ENCODE peak calls at places on chromosomes 5 and 9, in seven cellular contexts. S is colonic mucosa; K is lung; T is myocyte; L is NCI-H1694; V is left ventricle myocardium superior; U is stimulated activated CD4-positive, alpha-beta T cell treated with anti-CD3 and anti-CD28 coated beads, Interleukin-15, amount 100 ng/mL, for 1 hour. A is an unnamed sample.

GRCh38 chr5:1779021-1779680 is 20.5 kb downstream of the MRPL36 start:
- DNase-seq in S (no peak), K (no peak), T (no peak), L (no peak), V (no peak), U (no peak), A (no peak)

GRCh38 chr9:2622361-2623045 is 916 bp downstream of the VLDLR start:
- DNase-seq in S (peak), K (peak), T (peak), L (no peak), V (peak), U (peak), A (peak)

GRCh38 chr9:133119461-133120342 is 1.3 kb downstream of the RALGDS start:
- DNase-seq in S (peak), K (no peak), T (no peak), L (peak), V (peak), U (no peak), A (no peak)

GRCh38 chr5:34497031-34497808 is 158.9 kb upstream of the RAI14 start:
- DNase-seq in S (peak), K (no peak), T (no peak), L (no peak), V (peak), U (no peak), A (peak)

GRCh38 chr5:78544531-78545200 is 103.9 kb downstream of the LHFPL2 start:
- DNase-seq in S (no peak), K (no peak), T (no peak), L (no peak), V (no peak), U (no peak), A (no peak)

GRCh38 chr9:124611106-124611505 is 103.9 kb upstream of the NR5A1 start:
- DNase-seq in S (no peak), K (no peak), T (no peak), L (no peak), V (no peak), U (no peak), A (no peak)

GRCh38 chr9:137685035-137685885 is 66.5 kb downstream of the EHMT1 start:
- DNase-seq in S (no peak), K (no peak), T (no peak), L (no peak), V (no peak), U (no peak), A (no peak)

GRCh38 chr5:132297211-132297940 is 3.2 kb downstream of the SLC22A4 start:
- DNase-seq in S (no peak), K (no peak), T (no peak), L (no peak), V (no peak), U (no peak), A (no peak)

GRCh38 chr9:81804306-81804705 is 115.0 kb upstream of the TLE1 start:
- DNase-seq in S (no peak), K (no peak), T (peak), L (no peak), V (no peak), U (no peak), A (no peak)

GRCh38 chr9:106648799-106649198 is 214.2 kb upstream of the ZNF462 start:
- DNase-seq in S (no peak), K (no peak), T (peak), L (no peak), V (no peak), U (no peak), A (peak)

GRCh38 chr9:137880160-137880975 is 2.8 kb downstream of the CACNA1B start:
- DNase-seq in S (no peak), K (no peak), T (no peak), L (no peak), V (no peak), U (no peak), A (no peak)

GRCh38 chr9:79395691-79396558 is 175.8 kb upstream of the TLE4 start:
- DNase-seq in S (no peak), K (no peak), T (no peak), L (peak), V (no peak), U (no peak), A (no peak)

GRCh38 chr9:134333874-134334581 is 7.8 kb downstream of the RXRA start:
- DNase-seq in S (no peak), K (no peak), T (no peak), L (no peak), V (peak), U (no peak), A (no peak)

GRCh38 chr9:4890929-4891328 is 94.1 kb upstream of the JAK2 start:
- DNase-seq in S (no peak), K (no peak), T (no peak), L (no peak), V (no peak), U (no peak), A (no peak)

GRCh38 chr5:37448941-37449340 is 69.8 kb downstream of the WDR70 start:
- DNase-seq in S (no peak), K (no peak), T (no peak), L (no peak), V (no peak), U (no peak), A (no peak)

GRCh38 chr9:121372563-121373400 is 2.7 kb upstream of the STOM start:
- DNase-seq in S (peak), K (no peak), T (peak), L (no peak), V (no peak), U (no peak), A (peak)

GRCh38 chr5:168960492-168960891 is 340.4 kb downstream of the SLIT3 start:
- DNase-seq in S (no peak), K (no peak), T (no peak), L (no peak), V (no peak), U (no peak), A (no peak)

GRCh38 chr5:76403963-76404693 is 1.0 kb downstream of the IQGAP2 start:
- DNase-seq in S (peak), K (peak), T (no peak), L (no peak), V (peak), U (peak), A (no peak)

GRCh38 chr5:142316051-142316450 is 8.8 kb downstream of the SPRY4 start:
- DNase-seq in S (no peak), K (no peak), T (peak), L (peak), V (no peak), U (no peak), A (peak)

GRCh38 chr5:61969761-61970160 is 336.2 kb upstream of the KIF2A start:
- DNase-seq in S (no peak), K (no peak), T (no peak), L (no peak), V (no peak), U (no peak), A (no peak)

GRCh38 chr9:128340691-128341434 is 536 bp downstream of the SLC27A4 start:
- DNase-seq in S (peak), K (no peak), T (peak), L (no peak), V (no peak), U (no peak), A (no peak)

GRCh38 chr5:95821110-95822021 is 1.2 kb downstream of the GLRX start:
- DNase-seq in S (no peak), K (no peak), T (no peak), L (no peak), V (no peak), U (no peak), A (peak)

GRCh38 chr5:132810605-132811004 is 2.5 kb upstream of the SOWAHA start:
- DNase-seq in S (no peak), K (no peak), T (no peak), L (no peak), V (no peak), U (no peak), A (no peak)

GRCh38 chr5:95352686-95353085 is 38.5 kb upstream of the FAM81B start:
- DNase-seq in S (no peak), K (no peak), T (no peak), L (no peak), V (no peak), U (no peak), A (no peak)

GRCh38 chr9:88829276-88829675 is 162.0 kb upstream of the S1PR3 start:
- DNase-seq in S (no peak), K (no peak), T (no peak), L (no peak), V (no peak), U (no peak), A (no peak)

GRCh38 chr9:89122944-89123343 is 55.7 kb downstream of the SHC3 start:
- DNase-seq in S (no peak), K (no peak), T (no peak), L (no peak), V (no peak), U (no peak), A (no peak)

GRCh38 chr5:59206132-59206581 is 623.3 kb downstream of the RAB3C start:
- DNase-seq in S (no peak), K (no peak), T (peak), L (no peak), V (no peak), U (no peak), A (no peak)

GRCh38 chr5:102959055-102959454 is 160.9 kb downstream of the GIN1 start:
- DNase-seq in S (no peak), K (no peak), T (peak), L (no peak), V (no peak), U (no peak), A (no peak)

GRCh38 chr5:28313543-28314334 is 1275.4 kb upstream of the CDH9 start:
- DNase-seq in S (no peak), K (no peak), T (no peak), L (no peak), V (no peak), U (no peak), A (no peak)